ENCODE peak calls at places on chromosomes 1 and 21, in ten cellular contexts. E, W, L, K, O, I, J, H, M and Y are unnamed samples.
A peak's percentile ranks its signal among the peaks of the same experiment; 100 is the strongest.

GRCh38 chr1:235954306-235955283 is 87.9 kb upstream of the LYST start:
- DNase-seq in W (peak; percentile 90), E (no peak), I (no peak), K (no peak), L (no peak), J (no peak), O (no peak), M (peak; percentile 34), H (no peak), Y (peak; percentile 13)

GRCh38 chr21:34636961-34637360 is 22.0 kb upstream of the RCAN1 start:
- DNase-seq in E (no peak), I (no peak), M (no peak), J (no peak), W (no peak), K (no peak), L (no peak), H (no peak), O (no peak), Y (no peak)

GRCh38 chr1:23798662-23799142 is 1.9 kb downstream of the GALE start:
- DNase-seq in W (no peak), O (no peak), E (no peak), J (no peak), M (no peak), K (no peak), L (no peak), I (no peak), H (no peak), Y (no peak)

GRCh38 chr1:76035053-76035452 is 39.5 kb upstream of the ST6GALNAC3 start:
- DNase-seq in E (no peak), I (no peak), J (no peak), O (no peak), H (no peak), W (no peak), M (peak; percentile 4), K (peak; percentile 17), L (no peak), Y (no peak)

GRCh38 chr1:82920418-82921248 is 1078.3 kb downstream of the TTLL7 start:
- DNase-seq in I (no peak), O (no peak), E (peak; percentile 10), K (peak; percentile 11), H (no peak), W (no peak), L (no peak), J (no peak), M (no peak), Y (no peak)

GRCh38 chr1:197391303-197392226 is 123.5 kb downstream of the CRB1 start:
- DNase-seq in H (peak; percentile 41), W (no peak), O (no peak), E (peak; percentile 24), I (no peak), M (no peak), K (no peak), L (no peak), J (no peak), Y (no peak)

GRCh38 chr1:151479462-151479861 is 20.2 kb upstream of the POGZ start:
- DNase-seq in M (no peak), K (no peak), I (no peak), J (no peak), O (no peak), L (no peak), H (no peak), E (no peak), W (no peak), Y (no peak)

GRCh38 chr1:206979379-206980043 is 9.3 kb upstream of the FCAMR start:
- DNase-seq in O (no peak), J (no peak), I (no peak), M (peak; percentile 41), K (no peak), H (no peak), L (no peak), W (no peak), E (peak; percentile 62), Y (no peak)

GRCh38 chr1:204307334-204307883 is 52.3 kb downstream of the PLEKHA6 start:
- DNase-seq in I (no peak), H (no peak), W (no peak), K (no peak), E (peak; percentile 43), L (no peak), J (no peak), O (no peak), M (peak; percentile 76), Y (peak; percentile 54)
- TF ChIP-seq CTCF in I (no peak), H (no peak), W (no peak), K (no peak), E (peak; percentile 46), L (peak; percentile 25), J (no peak), O (no peak), M (no peak), Y (no peak)

DNA sequence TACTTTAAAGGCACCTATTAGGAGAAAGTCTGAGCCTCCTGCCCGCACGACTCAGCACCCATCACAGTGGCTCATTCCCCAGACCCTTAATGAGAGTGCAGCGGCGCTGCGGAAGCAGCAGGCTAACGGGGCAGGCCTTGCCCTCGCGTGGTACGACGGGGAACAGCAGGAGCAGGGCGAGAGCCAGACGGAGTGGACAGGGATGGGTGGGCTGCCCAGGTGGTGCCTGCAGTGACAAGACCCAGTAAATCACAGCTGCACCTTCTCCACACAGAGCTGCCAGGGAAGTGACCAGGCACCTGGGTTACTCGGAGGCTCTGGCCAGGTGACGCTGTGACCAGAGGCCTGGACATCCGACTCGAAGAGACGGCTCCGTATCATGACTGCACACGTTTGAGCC is 131.9 kb downstream of the NPHP4 start:
- DNase-seq in K (no peak), I (no peak), L (no peak), O (no peak), H (no peak), M (no peak), E (no peak), J (no peak), W (no peak), Y (no peak)
- TF ChIP-seq CTCF in K (no peak), I (no peak), L (no peak), O (no peak), H (no peak), M (no peak), E (no peak), J (no peak), W (no peak), Y (no peak)

DNA sequence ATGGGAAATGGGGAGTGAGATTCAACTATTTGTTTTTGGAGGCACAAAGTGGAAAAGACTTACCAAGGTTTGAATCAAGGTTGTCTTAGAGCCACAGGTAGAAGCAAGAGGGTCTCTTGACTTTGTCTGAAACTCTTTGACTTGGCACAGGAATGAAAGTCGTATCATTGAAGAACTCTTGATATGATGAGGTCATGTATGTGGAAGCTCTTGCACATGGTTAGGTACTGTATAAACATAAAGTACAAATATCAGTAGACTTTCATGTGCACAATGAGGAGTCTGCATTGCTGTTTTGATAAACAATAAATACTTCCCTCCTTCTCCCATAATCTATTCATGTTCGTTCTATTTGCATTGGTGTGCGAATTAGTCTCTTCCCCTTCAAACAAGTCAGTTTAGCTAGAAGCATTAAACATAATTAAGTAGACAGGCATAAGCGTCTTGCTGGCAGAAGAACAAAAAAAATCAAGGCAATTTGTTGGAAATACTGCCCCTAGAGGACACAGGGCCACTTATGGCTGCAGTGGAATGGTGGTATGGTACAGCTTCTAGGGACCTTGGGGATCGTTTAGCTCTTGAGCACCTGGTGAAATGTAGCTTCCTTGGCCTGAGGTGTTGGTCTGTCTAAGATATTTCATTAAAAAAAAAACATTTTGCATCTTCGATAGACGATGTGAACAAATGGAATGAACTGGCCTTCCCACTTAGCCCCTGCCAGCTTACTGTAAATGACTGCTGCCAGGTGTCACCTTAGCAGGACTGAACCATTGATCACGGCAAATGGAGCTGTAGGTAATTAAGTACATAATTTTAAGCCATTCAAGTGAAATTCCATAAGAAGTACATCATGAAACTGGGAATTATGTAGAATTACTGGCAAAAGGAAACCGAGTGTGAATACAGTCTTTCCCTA is 218.0 kb upstream of the GALNT2 start:
- DNase-seq in L (no peak), W (no peak), O (no peak), I (no peak), J (no peak), K (peak; percentile 48), M (peak; percentile 26), E (peak; percentile 66), H (peak; percentile 40), Y (no peak)
- TF ChIP-seq CTCF in L (peak; percentile 50), W (no peak), O (peak; percentile 69), I (no peak), J (peak; percentile 73), K (peak; percentile 75), M (peak; percentile 46), E (peak; percentile 71), H (peak; percentile 72), Y (peak; percentile 57)

DNA sequence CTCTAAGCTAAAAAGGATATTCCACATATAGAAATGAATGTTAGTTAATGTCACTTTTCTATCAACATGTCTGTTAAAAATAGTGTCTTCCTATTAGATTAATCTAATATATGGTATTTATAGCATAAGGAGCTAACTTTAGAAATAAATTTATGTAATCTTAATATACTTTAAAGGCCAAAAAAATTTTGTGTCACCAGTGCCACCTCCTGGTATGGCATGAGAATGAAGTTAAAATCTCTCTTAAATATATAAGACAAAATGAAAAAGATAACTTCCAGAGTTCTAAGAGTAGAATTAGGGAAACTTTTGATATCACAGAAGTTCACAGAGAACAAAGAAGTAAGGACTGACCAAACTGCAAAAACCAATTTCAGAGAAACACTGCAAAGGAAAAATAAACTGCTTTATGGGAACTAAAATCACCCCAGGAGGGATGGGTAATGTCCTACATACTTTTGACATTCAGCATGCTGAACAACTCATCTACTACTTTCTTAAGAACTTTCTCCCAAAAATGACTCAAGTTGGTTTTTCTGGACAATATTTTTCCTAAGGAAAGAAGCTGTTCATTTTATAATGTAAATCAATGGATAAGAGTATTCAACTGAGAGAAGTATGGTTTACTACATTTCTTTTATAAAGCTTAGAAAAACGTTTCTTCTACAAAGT is 82.8 kb downstream of the TRIM33 start:
- DNase-seq in L (no peak), H (no peak), M (peak; percentile 37), E (peak; percentile 53), I (no peak), O (no peak), J (no peak), K (peak; percentile 1), W (no peak), Y (no peak)
- TF ChIP-seq CTCF in L (peak; percentile 38), H (peak; percentile 48), M (peak; percentile 53), E (peak; percentile 53), I (no peak), O (peak; percentile 64), J (peak; percentile 61), K (no peak), W (no peak), Y (no peak)

DNA sequence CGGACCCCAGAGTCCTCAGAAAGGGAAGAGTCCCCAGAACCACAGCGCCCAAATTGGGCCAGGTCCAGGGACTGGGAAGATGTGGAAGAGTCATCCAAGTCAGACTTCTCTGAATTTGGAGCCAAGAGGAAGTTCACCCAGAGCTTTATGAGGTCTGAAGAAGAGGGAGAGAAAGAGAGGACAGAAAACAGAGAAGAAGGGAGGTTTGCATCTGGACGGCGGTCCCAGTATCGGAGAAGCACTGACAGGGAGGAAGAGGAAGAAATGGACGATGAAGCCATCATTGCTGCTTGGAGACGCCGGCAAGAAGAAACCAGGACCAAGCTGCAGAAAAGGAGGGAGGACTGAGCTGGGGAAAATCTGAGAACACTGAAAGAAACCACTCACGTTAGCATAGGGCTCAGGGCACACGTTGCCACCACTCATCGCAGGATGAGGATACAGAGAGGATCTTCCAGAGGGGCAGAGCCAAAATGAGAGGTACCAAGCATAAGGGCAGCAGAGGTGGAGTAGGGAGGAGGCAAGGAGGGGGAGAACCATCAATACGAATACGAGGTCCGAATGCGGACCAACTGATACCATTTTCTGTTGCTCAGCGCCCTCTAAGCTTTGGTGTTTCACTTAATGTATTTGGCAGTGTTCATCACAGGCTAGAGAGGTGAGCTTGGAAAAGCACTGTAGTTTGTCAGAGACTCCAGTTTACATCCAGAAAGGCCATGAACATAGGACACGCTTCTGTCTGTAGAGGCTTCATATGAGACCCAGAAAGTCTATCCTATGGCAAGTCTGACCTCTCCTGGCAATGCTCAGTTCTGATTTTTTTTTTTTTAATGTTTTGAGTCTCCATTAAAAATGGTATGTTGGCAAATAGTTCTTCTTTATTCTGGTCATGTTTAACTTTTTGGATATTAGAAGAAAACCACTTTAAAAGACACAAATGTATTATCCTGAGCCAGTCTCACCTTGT is 34.7 kb downstream of the STYXL2 start:
- DNase-seq in K (no peak), E (peak; percentile 19), J (no peak), L (no peak), M (no peak), O (no peak), W (no peak), H (no peak), I (no peak), Y (no peak)
- TF ChIP-seq CTCF in K (no peak), E (no peak), J (no peak), L (no peak), M (no peak), O (peak; percentile 16), W (no peak), H (peak; percentile 47), I (no peak), Y (no peak)